ENCODE peak calls at places on chromosomes 16 and 17, in eight cellular contexts. G is osteoblast, S is body of pancreas, W is stomach, V is epithelial cell of esophagus, K is A673, Q is type B pancreatic cell, Z is AG09309. U is an unnamed sample.

GRCh38 chr17:63681530-63681929 is 18.4 kb downstream of the LIMD2 start:
- DNase-seq in G (no peak), S (no peak), W (no peak), V (no peak), K (no peak), Q (no peak), Z (no peak), U (no peak)

GRCh38 chr16:5603836-5604235 is 506.2 kb upstream of the EEF2KMT start:
- DNase-seq in G (no peak), S (no peak), W (no peak), V (no peak), K (no peak), Q (no peak), Z (no peak), U (no peak)

GRCh38 chr17:51423421-51424160 is 163.2 kb downstream of the UTP18 start:
- DNase-seq in G (no peak), S (no peak), W (no peak), V (no peak), K (no peak), Q (no peak), Z (no peak), U (no peak)

GRCh38 chr17:45431531-45432404 is 902 bp downstream of the ARHGAP27 start:
- DNase-seq in G (peak), S (peak), W (peak), V (peak), K (peak), Q (peak), Z (no peak), U (peak)

GRCh38 chr16:64421515-64421914 is 700.3 kb downstream of the CDH11 start:
- DNase-seq in G (no peak), S (no peak), W (no peak), V (no peak), K (no peak), Q (no peak), Z (no peak), U (no peak)

GRCh38 chr16:17070882-17071592 is 399.7 kb downstream of the XYLT1 start:
- DNase-seq in G (no peak), S (peak), W (peak), V (no peak), K (peak), Q (no peak), Z (no peak), U (no peak)

GRCh38 chr16:17358846-17359245 is 111.9 kb downstream of the XYLT1 start:
- DNase-seq in G (no peak), S (no peak), W (no peak), V (no peak), K (no peak), Q (no peak), Z (no peak), U (no peak)

GRCh38 chr16:85284138-85284897 is 172.0 kb upstream of the CIBAR2 start:
- DNase-seq in G (no peak), S (no peak), W (no peak), V (no peak), K (peak), Q (no peak), Z (no peak), U (peak)

GRCh38 chr17:5500804-5501391 is 14.5 kb downstream of the MIS12 start:
- DNase-seq in G (peak), S (peak), W (peak), V (peak), K (peak), Q (peak), Z (peak), U (peak)

GRCh38 chr17:47076171-47076570 is 97.1 kb upstream of the RPRML start:
- DNase-seq in G (no peak), S (no peak), W (no peak), V (no peak), K (no peak), Q (no peak), Z (no peak), U (no peak)

GRCh38 chr17:38920374-38921291 is 4.8 kb upstream of the LASP1NB start:
- DNase-seq in G (no peak), S (no peak), W (peak), V (no peak), K (no peak), Q (no peak), Z (no peak), U (no peak)

GRCh38 chr17:48505788-48506187 is 25.0 kb downstream of the HOXB1 start:
- DNase-seq in G (no peak), S (no peak), W (no peak), V (peak), K (peak), Q (no peak), Z (peak), U (no peak)

GRCh38 chr17:65173284-65173793 is 36.2 kb downstream of the RGS9 start:
- DNase-seq in G (no peak), S (peak), W (peak), V (peak), K (peak), Q (no peak), Z (no peak), U (peak)

GRCh38 chr17:79948406-79948917 is 87.2 kb downstream of the TBC1D16 start:
- DNase-seq in G (peak), S (peak), W (no peak), V (no peak), K (no peak), Q (peak), Z (no peak), U (no peak)

GRCh38 chr16:49407873-49408565 is 34.4 kb downstream of the C16orf78 start:
- DNase-seq in G (peak), S (peak), W (peak), V (peak), K (peak), Q (peak), Z (peak), U (peak)

GRCh38 chr17:35743911-35744328 is 9.1 kb downstream of the GAS2L2 start:
- DNase-seq in G (peak), S (peak), W (no peak), V (peak), K (peak), Q (no peak), Z (no peak), U (no peak)

GRCh38 chr17:64492481-64493109 is 4.3 kb downstream of the POLG2 start:
- DNase-seq in G (no peak), S (no peak), W (no peak), V (peak), K (peak), Q (no peak), Z (no peak), U (no peak)

GRCh38 chr17:1323336-1323735 is 43.9 kb downstream of the TRARG1 start:
- DNase-seq in G (peak), S (no peak), W (no peak), V (peak), K (no peak), Q (no peak), Z (no peak), U (no peak)

GRCh38 chr17:80265205-80266068 is 4.8 kb downstream of the RNF213 start:
- DNase-seq in G (no peak), S (no peak), W (no peak), V (no peak), K (no peak), Q (no peak), Z (no peak), U (no peak)

GRCh38 chr17:67800495-67800928 is 24.8 kb upstream of the BPTF start:
- DNase-seq in G (peak), S (peak), W (peak), V (peak), K (peak), Q (peak), Z (peak), U (peak)

GRCh38 chr17:76824103-76824502 is 44.1 kb upstream of the MGAT5B start:
- DNase-seq in G (no peak), S (no peak), W (no peak), V (no peak), K (no peak), Q (no peak), Z (no peak), U (no peak)

GRCh38 chr16:1042776-1043349 is 29.7 kb upstream of the SSTR5 start:
- DNase-seq in G (no peak), S (peak), W (no peak), V (no peak), K (peak), Q (no peak), Z (no peak), U (no peak)

GRCh38 chr17:37142294-37142944 is 193.7 kb downstream of the AATF start:
- DNase-seq in G (no peak), S (no peak), W (no peak), V (no peak), K (peak), Q (no peak), Z (no peak), U (no peak)

GRCh38 chr16:58127634-58128033 is 1.5 kb downstream of the CFAP20 start:
- DNase-seq in G (peak), S (no peak), W (no peak), V (no peak), K (no peak), Q (no peak), Z (no peak), U (no peak)

GRCh38 chr16:49464877-49465504 is 91.4 kb downstream of the C16orf78 start:
- DNase-seq in G (no peak), S (no peak), W (peak), V (no peak), K (no peak), Q (peak), Z (no peak), U (peak)

DNA sequence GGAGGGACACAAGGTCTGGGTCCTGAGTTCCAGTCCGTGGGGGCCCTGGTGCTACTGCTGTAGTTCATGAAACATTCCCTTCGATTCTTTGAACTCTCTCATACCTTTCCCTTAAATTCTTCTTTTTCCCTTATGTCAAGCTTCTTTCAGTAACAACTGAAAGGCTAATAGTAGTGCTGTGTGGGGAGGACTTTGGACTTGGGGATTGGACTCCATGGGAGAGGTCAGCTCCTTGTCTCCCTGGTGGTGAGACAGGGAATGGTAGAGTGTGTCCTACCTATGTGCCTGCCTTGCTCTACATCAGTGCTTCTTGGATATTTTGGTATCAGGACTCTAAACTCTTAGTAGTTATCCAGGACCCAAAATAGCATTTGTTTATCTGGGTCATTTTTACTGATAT is 628.1 kb downstream of the WWOX start:
- DNase-seq in G (no peak), S (no peak), W (no peak), V (no peak), K (no peak), Q (no peak), Z (no peak), U (no peak)
- TF ChIP-seq CTCF in G (no peak), S (no peak), W (no peak), V (no peak), K (no peak), Q (peak), Z (no peak), U (peak)

GRCh38 chr17:49784636-49785035 is 3.8 kb upstream of the KAT7 start:
- DNase-seq in G (no peak), S (no peak), W (no peak), V (no peak), K (no peak), Q (no peak), Z (no peak), U (no peak)

GRCh38 chr17:49787932-49788442 is 494 bp upstream of the KAT7 start:
- DNase-seq in G (peak), S (no peak), W (no peak), V (peak), K (no peak), Q (no peak), Z (no peak), U (no peak)

GRCh38 chr17:49789278-49789578 is 747 bp downstream of the KAT7 start:
- DNase-seq in G (no peak), S (no peak), W (no peak), V (no peak), K (no peak), Q (no peak), Z (no peak), U (no peak)

GRCh38 chr17:49793309-49793708 is 4.8 kb downstream of the KAT7 start:
- DNase-seq in G (no peak), S (no peak), W (no peak), V (no peak), K (no peak), Q (no peak), Z (no peak), U (no peak)

GRCh38 chr17:49788443-49789277 is at the start of gene KAT7:
- DNase-seq in G (peak), S (peak), W (peak), V (peak), K (peak), Q (peak), Z (peak), U (peak)
- TF ChIP-seq CTCF in G (no peak), S (no peak), W (no peak), V (peak), K (no peak), Q (no peak), Z (no peak), U (no peak)

GRCh38 chr16:88630433-88630832 is 7.9 kb upstream of the IL17C start:
- DNase-seq in G (no peak), S (no peak), W (no peak), V (no peak), K (no peak), Q (no peak), Z (no peak), U (no peak)

GRCh38 chr16:88629835-88630234 is 8.5 kb upstream of the IL17C start:
- DNase-seq in G (no peak), S (no peak), W (no peak), V (no peak), K (no peak), Q (no peak), Z (no peak), U (no peak)

GRCh38 chr16:88626646-88627045 is 11.7 kb upstream of the IL17C start:
- DNase-seq in G (no peak), S (no peak), W (no peak), V (no peak), K (no peak), Q (no peak), Z (no peak), U (no peak)

GRCh38 chr16:88627531-88628411 is 10.6 kb upstream of the IL17C start:
- DNase-seq in G (no peak), S (no peak), W (no peak), V (no peak), K (no peak), Q (no peak), Z (no peak), U (no peak)

DNA sequence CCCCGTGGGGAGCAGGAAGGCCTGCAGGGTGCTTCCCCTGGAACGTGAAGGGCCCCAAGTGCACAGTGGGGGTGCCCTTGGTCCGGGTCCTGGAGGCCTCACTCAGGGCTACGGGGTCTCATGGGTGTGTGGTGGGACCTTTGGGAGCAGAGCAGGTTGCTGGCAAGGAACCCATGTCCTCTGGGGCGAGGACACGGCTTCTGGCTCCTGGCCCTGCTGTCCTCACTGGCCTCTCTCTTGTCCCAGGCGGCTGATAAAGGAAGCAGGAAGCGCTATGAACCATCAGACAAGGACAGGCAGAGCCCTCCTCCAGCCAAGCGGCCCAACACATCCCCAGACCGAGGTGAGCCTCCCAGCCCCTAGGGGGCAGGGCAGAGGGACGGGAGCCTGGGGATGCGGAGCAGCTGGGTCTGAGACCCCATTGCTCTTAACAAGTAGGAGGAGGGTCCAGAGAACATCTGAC is 9.8 kb upstream of the IL17C start:
- DNase-seq in G (no peak), S (no peak), W (no peak), V (no peak), K (peak), Q (no peak), Z (no peak), U (peak)
- TF ChIP-seq CTCF in G (peak), S (no peak), W (no peak), V (no peak), K (peak), Q (peak), Z (peak), U (peak)

DNA sequence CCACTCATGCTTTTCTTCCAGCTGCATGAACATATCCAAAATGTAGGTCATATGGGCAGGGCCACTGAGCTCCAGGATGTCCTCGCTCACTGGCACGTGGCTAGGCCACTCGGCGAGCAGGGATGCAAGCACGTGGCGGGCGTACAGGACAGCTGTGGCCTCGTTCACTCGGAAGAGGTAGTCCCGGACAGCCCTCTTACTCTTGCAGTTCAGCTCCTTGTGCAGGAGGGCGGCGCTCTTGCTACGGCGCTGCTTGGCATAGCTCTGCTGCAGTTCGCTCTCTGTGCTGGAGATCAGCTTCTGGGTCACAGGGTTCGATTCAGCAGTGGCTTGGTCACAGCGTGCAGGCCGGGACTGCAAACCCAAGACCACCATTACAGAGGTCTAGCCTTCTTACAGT is 53.1 kb upstream of the ATP2A3 start:
- DNase-seq in G (peak), S (no peak), W (no peak), V (no peak), K (no peak), Q (no peak), Z (no peak), U (no peak)
- TF ChIP-seq CTCF in G (peak), S (no peak), W (no peak), V (peak), K (peak), Q (peak), Z (no peak), U (no peak)